ENCODE peak calls at places on chromosomes 11 and 22, in four cellular contexts. One of them, this sample, is unnamed.

GRCh38 chr22:16866167-16866566 is 41.0 kb upstream of the XKR3 start:
- DNase-seq in left colon: no peak
- DNase-seq in brain microvascular endothelial cell: no peak
- DNase-seq in stimulated activated CD8-positive, alpha-beta memory T cell treated with anti-CD3 and anti-CD28 coated beads, Interleukin-15, amount 100 ng/mL, for 24 hours: no peak
- DNase-seq in this sample: no peak

GRCh38 chr11:100550910-100551309 is 136.2 kb upstream of the ARHGAP42 start:
- DNase-seq in brain microvascular endothelial cell: no peak
- DNase-seq in left colon: no peak
- DNase-seq in stimulated activated CD8-positive, alpha-beta memory T cell treated with anti-CD3 and anti-CD28 coated beads, Interleukin-15, amount 100 ng/mL, for 24 hours: no peak
- DNase-seq in this sample: no peak

GRCh38 chr11:134864968-134865305 is 452.9 kb upstream of the B3GAT1 start:
- DNase-seq in stimulated activated CD8-positive, alpha-beta memory T cell treated with anti-CD3 and anti-CD28 coated beads, Interleukin-15, amount 100 ng/mL, for 24 hours: no peak
- DNase-seq in left colon: no peak
- DNase-seq in brain microvascular endothelial cell: no peak
- DNase-seq in this sample: no peak

GRCh38 chr11:112128483-112129121 is 35.3 kb downstream of the IL18 start:
- DNase-seq in brain microvascular endothelial cell: peak
- DNase-seq in stimulated activated CD8-positive, alpha-beta memory T cell treated with anti-CD3 and anti-CD28 coated beads, Interleukin-15, amount 100 ng/mL, for 24 hours: no peak
- DNase-seq in left colon: peak
- DNase-seq in this sample: peak

GRCh38 chr11:108965602-108966001 is 300.7 kb downstream of the DDX10 start:
- DNase-seq in brain microvascular endothelial cell: peak
- DNase-seq in stimulated activated CD8-positive, alpha-beta memory T cell treated with anti-CD3 and anti-CD28 coated beads, Interleukin-15, amount 100 ng/mL, for 24 hours: no peak
- DNase-seq in left colon: no peak
- DNase-seq in this sample: no peak

GRCh38 chr11:46348566-46348981 is 1.3 kb downstream of the DGKZ start:
- DNase-seq in stimulated activated CD8-positive, alpha-beta memory T cell treated with anti-CD3 and anti-CD28 coated beads, Interleukin-15, amount 100 ng/mL, for 24 hours: no peak
- DNase-seq in left colon: peak
- DNase-seq in brain microvascular endothelial cell: no peak
- DNase-seq in this sample: no peak

GRCh38 chr11:67667490-67668190 is 6.8 kb downstream of the ALDH3B2 start:
- DNase-seq in left colon: no peak
- DNase-seq in stimulated activated CD8-positive, alpha-beta memory T cell treated with anti-CD3 and anti-CD28 coated beads, Interleukin-15, amount 100 ng/mL, for 24 hours: no peak
- DNase-seq in brain microvascular endothelial cell: no peak
- DNase-seq in this sample: no peak

GRCh38 chr22:42315392-42315756 is 44.9 kb upstream of the TCF20 start:
- DNase-seq in stimulated activated CD8-positive, alpha-beta memory T cell treated with anti-CD3 and anti-CD28 coated beads, Interleukin-15, amount 100 ng/mL, for 24 hours: no peak
- DNase-seq in brain microvascular endothelial cell: no peak
- DNase-seq in left colon: peak
- DNase-seq in this sample: no peak

GRCh38 chr22:40116496-40117200 is 61.1 kb upstream of the TNRC6B start:
- DNase-seq in stimulated activated CD8-positive, alpha-beta memory T cell treated with anti-CD3 and anti-CD28 coated beads, Interleukin-15, amount 100 ng/mL, for 24 hours: no peak
- DNase-seq in brain microvascular endothelial cell: no peak
- DNase-seq in left colon: no peak
- DNase-seq in this sample: no peak

GRCh38 chr11:124301482-124301881 is 12.3 kb downstream of the OR8D1 start:
- DNase-seq in left colon: no peak
- DNase-seq in brain microvascular endothelial cell: no peak
- DNase-seq in stimulated activated CD8-positive, alpha-beta memory T cell treated with anti-CD3 and anti-CD28 coated beads, Interleukin-15, amount 100 ng/mL, for 24 hours: no peak
- DNase-seq in this sample: no peak

GRCh38 chr11:461626-462025 is 11.5 kb downstream of the PTDSS2 start:
- DNase-seq in stimulated activated CD8-positive, alpha-beta memory T cell treated with anti-CD3 and anti-CD28 coated beads, Interleukin-15, amount 100 ng/mL, for 24 hours: no peak
- DNase-seq in left colon: no peak
- DNase-seq in brain microvascular endothelial cell: no peak
- DNase-seq in this sample: no peak

GRCh38 chr11:70577948-70578347 is 179.6 kb downstream of the CTTN start:
- DNase-seq in brain microvascular endothelial cell: no peak
- DNase-seq in stimulated activated CD8-positive, alpha-beta memory T cell treated with anti-CD3 and anti-CD28 coated beads, Interleukin-15, amount 100 ng/mL, for 24 hours: no peak
- DNase-seq in left colon: no peak
- DNase-seq in this sample: no peak

GRCh38 chr11:11998091-11998781 is 10.2 kb downstream of the DKK3 start:
- DNase-seq in stimulated activated CD8-positive, alpha-beta memory T cell treated with anti-CD3 and anti-CD28 coated beads, Interleukin-15, amount 100 ng/mL, for 24 hours: no peak
- DNase-seq in brain microvascular endothelial cell: peak
- DNase-seq in left colon: no peak
- DNase-seq in this sample: peak

GRCh38 chr11:102318469-102318868 is 1.2 kb downstream of the BIRC3 start:
- DNase-seq in left colon: no peak
- DNase-seq in stimulated activated CD8-positive, alpha-beta memory T cell treated with anti-CD3 and anti-CD28 coated beads, Interleukin-15, amount 100 ng/mL, for 24 hours: no peak
- DNase-seq in brain microvascular endothelial cell: no peak
- DNase-seq in this sample: no peak

GRCh38 chr22:45276507-45276906 is 8.2 kb upstream of the UPK3A start:
- DNase-seq in left colon: no peak
- DNase-seq in stimulated activated CD8-positive, alpha-beta memory T cell treated with anti-CD3 and anti-CD28 coated beads, Interleukin-15, amount 100 ng/mL, for 24 hours: no peak
- DNase-seq in brain microvascular endothelial cell: no peak
- DNase-seq in this sample: no peak

GRCh38 chr11:100612766-100613165 is 74.3 kb upstream of the ARHGAP42 start:
- DNase-seq in left colon: no peak
- DNase-seq in brain microvascular endothelial cell: no peak
- DNase-seq in stimulated activated CD8-positive, alpha-beta memory T cell treated with anti-CD3 and anti-CD28 coated beads, Interleukin-15, amount 100 ng/mL, for 24 hours: no peak
- DNase-seq in this sample: no peak

GRCh38 chr11:3206128-3206921 is 12.3 kb downstream of the MRGPRG start:
- DNase-seq in stimulated activated CD8-positive, alpha-beta memory T cell treated with anti-CD3 and anti-CD28 coated beads, Interleukin-15, amount 100 ng/mL, for 24 hours: no peak
- DNase-seq in left colon: no peak
- DNase-seq in brain microvascular endothelial cell: no peak
- DNase-seq in this sample: no peak

GRCh38 chr11:69100454-69101099 is 51.8 kb downstream of the TPCN2 start:
- DNase-seq in stimulated activated CD8-positive, alpha-beta memory T cell treated with anti-CD3 and anti-CD28 coated beads, Interleukin-15, amount 100 ng/mL, for 24 hours: no peak
- DNase-seq in brain microvascular endothelial cell: no peak
- DNase-seq in left colon: no peak
- DNase-seq in this sample: no peak

GRCh38 chr11:17934194-17934593 is 78.7 kb downstream of the SERGEF start:
- DNase-seq in left colon: no peak
- DNase-seq in stimulated activated CD8-positive, alpha-beta memory T cell treated with anti-CD3 and anti-CD28 coated beads, Interleukin-15, amount 100 ng/mL, for 24 hours: no peak
- DNase-seq in brain microvascular endothelial cell: no peak
- DNase-seq in this sample: no peak